ENCODE peak calls at places on chromosome 17, in ten cellular contexts. X is upper lobe of right lung; B is GM23248; S is astrocyte; U is tibial artery; F is CD8-positive, alpha-beta T cell; A is cardiac muscle cell; R is adrenal gland; M is ovary; W is PC-9. O is an unnamed sample.

GRCh38 chr17:42275527-42276358 is 448 bp downstream of the STAT5B start:
- DNase-seq in U (no peak), R (no peak), W (no peak), F (no peak), M (peak; percentile 74), S (peak; percentile 38), X (no peak), A (peak; percentile 66), B (no peak), O (peak; percentile 32)

GRCh38 chr17:66414528-66415175 is 112.2 kb downstream of the PRKCA start:
- DNase-seq in A (no peak), S (no peak), R (no peak), B (no peak), F (no peak), X (no peak), M (no peak), U (no peak), W (no peak), O (no peak)

GRCh38 chr17:9971991-9972390 is 66.9 kb upstream of the RCVRN start:
- DNase-seq in X (peak; percentile 65), F (no peak), B (peak; percentile 71), W (no peak), A (peak; percentile 80), S (no peak), U (peak; percentile 75), R (peak; percentile 44), M (peak; percentile 83), O (no peak)

GRCh38 chr17:82400206-82400605 is 17.9 kb upstream of the HEXD start:
- DNase-seq in R (no peak), B (no peak), A (peak; percentile 49), M (no peak), F (no peak), S (no peak), U (no peak), W (no peak), X (no peak), O (no peak)

GRCh38 chr17:41308251-41308917 is 725 bp downstream of the KRTAP16-1 start:
- DNase-seq in U (no peak), X (peak; percentile 65), B (peak; percentile 27), R (peak; percentile 34), A (no peak), M (no peak), F (peak; percentile 75), S (no peak), W (no peak), O (no peak)

GRCh38 chr17:38705523-38705802 is 390 bp downstream of the MLLT6 start:
- DNase-seq in R (no peak), F (no peak), S (no peak), U (no peak), W (no peak), A (no peak), B (peak; percentile 52), M (peak; percentile 70), X (no peak), O (no peak)

GRCh38 chr17:75684924-75685323 is 17.8 kb downstream of the SAP30BP start:
- DNase-seq in W (peak; percentile 86), M (no peak), X (no peak), U (no peak), B (peak; percentile 83), R (no peak), F (no peak), S (peak; percentile 81), A (no peak), O (no peak)

GRCh38 chr17:17902877-17903276 is 66.1 kb upstream of the SREBF1 start:
- DNase-seq in M (peak; percentile 2), A (no peak), W (no peak), F (no peak), B (no peak), S (no peak), U (peak; percentile 1), X (no peak), R (no peak), O (no peak)

GRCh38 chr17:28712037-28712704 is 483 bp upstream of the PROCA1 start:
- DNase-seq in M (peak; percentile 72), F (peak; percentile 45), W (no peak), X (peak; percentile 81), S (no peak), U (no peak), A (peak; percentile 51), B (no peak), R (no peak), O (peak; percentile 86)

GRCh38 chr17:20315321-20315720 is 152.0 kb downstream of the LGALS9B start:
- DNase-seq in X (no peak), S (no peak), M (no peak), B (no peak), R (no peak), U (no peak), W (no peak), F (no peak), A (no peak), O (no peak)
- H3K4me1 ChIP-seq in X (no peaks in the 10 kb centered on the region), S (no peaks in the 10 kb centered on the region), M (peaks cover 3% of the 10 kb centered on the region), B (no peaks in the 10 kb centered on the region), R (no peaks in the 10 kb centered on the region), U (peaks cover under 1% of the 10 kb centered on the region), W (no peaks in the 10 kb centered on the region), F (no peaks in the 10 kb centered on the region), A (no peaks in the 10 kb centered on the region), O (no peaks in the 10 kb centered on the region)

GRCh38 chr17:45672792-45673191 is 111.3 kb upstream of the CRHR1 start:
- DNase-seq in A (no peak), S (no peak), F (no peak), B (no peak), W (no peak), X (no peak), R (no peak), M (no peak), U (no peak), O (no peak)
- H3K27me3 ChIP-seq in A (no peaks in the 10 kb centered on the region), S (peaks cover 8% of the 10 kb centered on the region), F (no peaks in the 10 kb centered on the region), B (peaks cover 4% of the 10 kb centered on the region), W (peaks cover 83% of the 10 kb centered on the region), X (peaks cover 3% of the 10 kb centered on the region), R (no peaks in the 10 kb centered on the region), M (no peaks in the 10 kb centered on the region), U (peaks cover 30% of the 10 kb centered on the region), O (peaks cover 10% of the 10 kb centered on the region)

DNA sequence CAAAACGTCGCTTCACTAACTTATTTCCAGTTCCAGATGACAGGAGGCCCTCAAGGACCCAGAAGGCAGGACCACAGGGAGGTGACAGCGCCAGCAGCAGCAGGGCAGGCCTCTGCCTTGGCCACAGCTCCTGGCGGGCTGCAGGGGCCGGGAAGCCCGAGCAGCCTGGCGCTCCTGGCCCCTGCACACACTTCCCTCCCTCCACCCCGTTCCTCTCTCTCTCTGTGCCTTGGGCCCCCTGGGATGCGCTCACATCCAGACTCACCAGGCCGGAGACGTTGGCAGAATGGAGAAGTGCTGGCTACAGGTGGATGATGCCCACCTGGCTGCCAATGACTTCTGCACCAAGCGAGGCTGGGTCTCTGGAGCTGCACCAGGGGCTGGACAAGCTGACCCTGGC is 12.7 kb downstream of the ZNF594 start:
- DNase-seq in R (no peak), A (no peak), W (no peak), F (no peak), B (no peak), X (no peak), U (no peak), S (no peak), M (no peak), O (no peak)
- H3K9me3 ChIP-seq in R (peaks cover 31% of the 10 kb centered on the region), A (peaks cover 13% of the 10 kb centered on the region), W (peaks cover 66% of the 10 kb centered on the region), F (peaks cover 37% of the 10 kb centered on the region), B (peaks cover 14% of the 10 kb centered on the region), X (peaks cover 85% of the 10 kb centered on the region), U (peaks cover 94% of the 10 kb centered on the region), S (peaks cover 65% of the 10 kb centered on the region), M (peaks cover 22% of the 10 kb centered on the region), O (peaks cover 42% of the 10 kb centered on the region)

GRCh38 chr17:77313831-77314230 is 173.1 kb downstream of the SEC14L1 start:
- DNase-seq in M (no peak), F (no peak), R (peak; percentile 11), A (no peak), W (no peak), X (no peak), B (no peak), S (no peak), U (no peak), O (no peak)
- H3K4me1 ChIP-seq in M (peaks cover 35% of the 10 kb centered on the region), F (no peaks in the 10 kb centered on the region), R (peaks cover 32% of the 10 kb centered on the region), A (peaks cover 12% of the 10 kb centered on the region), W (peaks cover 5% of the 10 kb centered on the region), X (peaks cover 16% of the 10 kb centered on the region), B (peaks cover 46% of the 10 kb centered on the region), S (peaks cover 44% of the 10 kb centered on the region), U (peaks cover 49% of the 10 kb centered on the region), O (peaks cover 11% of the 10 kb centered on the region)

DNA sequence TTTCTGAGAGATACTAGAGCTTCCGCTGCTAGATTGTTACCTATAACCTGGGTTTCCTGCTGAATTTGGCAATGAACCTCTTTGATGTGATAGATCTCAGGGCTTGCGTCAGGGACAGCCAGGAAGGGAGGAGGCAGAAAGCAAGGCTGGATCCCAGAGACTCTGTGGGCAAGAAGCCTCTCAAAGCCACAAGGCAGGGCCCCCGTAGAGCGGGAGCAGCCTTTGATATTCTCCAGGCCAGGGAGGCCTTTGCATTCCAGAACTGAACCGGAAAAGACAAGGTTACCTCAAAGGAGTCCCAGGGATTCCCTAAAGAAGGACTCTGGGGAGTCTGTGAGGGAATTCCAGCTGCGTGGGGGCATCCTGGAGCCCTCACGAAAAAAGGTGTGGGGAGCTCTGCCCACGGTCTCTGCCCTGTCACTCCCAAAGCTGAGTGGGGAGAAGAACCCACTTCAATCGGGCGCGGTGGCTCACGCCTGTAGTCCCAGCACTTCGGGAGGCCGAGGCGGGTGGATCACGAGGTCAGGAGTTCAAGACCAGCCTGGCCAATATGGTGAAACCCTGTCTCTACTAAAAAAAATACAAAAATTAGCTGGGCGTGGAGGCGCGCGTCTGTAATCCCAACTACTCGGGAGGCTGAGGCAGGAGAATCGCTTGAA is 14.3 kb upstream of the SCIMP start:
- DNase-seq in M (no peak), S (no peak), R (no peak), U (no peak), X (no peak), B (no peak), W (no peak), F (no peak), A (peak; percentile 19), O (no peak)
- H3K27me3 ChIP-seq in M (no peaks in the 10 kb centered on the region), S (no peaks in the 10 kb centered on the region), R (no peaks in the 10 kb centered on the region), U (peaks cover 11% of the 10 kb centered on the region), X (no peaks in the 10 kb centered on the region), B (no peaks in the 10 kb centered on the region), W (no peaks in the 10 kb centered on the region), F (no peaks in the 10 kb centered on the region), A (no peaks in the 10 kb centered on the region), O (no peaks in the 10 kb centered on the region)

DNA sequence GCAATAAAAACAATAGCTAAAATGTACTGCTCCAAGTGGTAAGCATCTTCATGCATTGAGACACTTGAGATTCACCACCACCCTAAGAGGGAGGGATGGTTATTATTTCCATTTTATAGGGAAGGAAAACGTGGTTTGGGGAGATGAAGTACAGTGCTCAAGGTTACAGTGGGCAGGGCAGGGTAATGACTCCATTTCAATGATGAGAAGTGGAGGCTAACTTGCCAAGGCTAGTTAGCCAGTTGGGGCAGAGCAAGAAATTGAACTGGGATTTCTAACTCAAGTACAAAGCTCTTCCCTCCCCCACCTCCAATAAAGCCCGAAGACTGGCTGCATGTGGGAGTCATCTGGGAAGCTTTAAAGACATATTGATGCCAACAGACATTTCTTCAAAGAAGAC is 6.3 kb upstream of the SPACA3 start:
- DNase-seq in S (no peak), A (no peak), W (no peak), B (no peak), U (no peak), R (no peak), M (no peak), F (no peak), X (no peak), O (no peak)
- H3K9me3 ChIP-seq in S (no peaks in the 10 kb centered on the region), A (no peaks in the 10 kb centered on the region), W (no peaks in the 10 kb centered on the region), B (no peaks in the 10 kb centered on the region), U (no peaks in the 10 kb centered on the region), R (no peaks in the 10 kb centered on the region), M (no peaks in the 10 kb centered on the region), F (no peaks in the 10 kb centered on the region), X (peaks cover 12% of the 10 kb centered on the region), O (no peaks in the 10 kb centered on the region)

GRCh38 chr17:19647697-19648474 is 665 bp upstream of the ALDH3A2 start:
- DNase-seq in S (peak; percentile 51), X (peak; percentile 86), F (peak; percentile 8), A (peak; percentile 82), W (peak; percentile 66), U (peak; percentile 93), B (peak; percentile 89), R (peak; percentile 78), M (peak; percentile 79), O (peak; percentile 58)
- H3K4me1 ChIP-seq in S (peaks cover 21% of the 10 kb centered on the region), X (peaks cover 31% of the 10 kb centered on the region), F (peaks cover 21% of the 10 kb centered on the region), A (peaks cover 42% of the 10 kb centered on the region), W (peaks cover 73% of the 10 kb centered on the region), U (peaks cover 52% of the 10 kb centered on the region), B (peaks cover 39% of the 10 kb centered on the region), R (peaks cover 45% of the 10 kb centered on the region), M (peaks cover 17% of the 10 kb centered on the region), O (peaks cover 27% of the 10 kb centered on the region)

O was measured in HAP-1.